ENCODE peak calls at places on chromosomes 12 and 14, in ten cellular contexts. T is SJCRH30; R is cardiac muscle cell; H is DMS 273 treated with DMSO at 0.1 percent for 48 hours; P is LHCN-M2; K is RWPE1; V is PC-3; D is activated CD4-positive, alpha-beta T cell treated with anti-CD3 and anti-CD28 coated beads, Interleukin-2, amount 50 U/mL, for 1 hour; G is upper lobe of right lung; J is EL. Q is an unnamed sample.

GRCh38 chr12:119158004-119158776 is 20.5 kb upstream of the HSPB8 start:
- DNase-seq in J (no peak), R (no peak), K (no peak), T (no peak), P (no peak), V (no peak), D (no peak), G (no peak), H (peak; percentile 87), Q (no peak)

GRCh38 chr12:7375145-7375543 is 68.8 kb downstream of the CD163L1 start:
- DNase-seq in R (no peak), V (peak; percentile 32), J (no peak), G (no peak), D (no peak), H (no peak), K (no peak), P (no peak), T (no peak), Q (peak; percentile 45)

GRCh38 chr14:74275265-74275841 is 27.4 kb downstream of the ABCD4 start:
- DNase-seq in R (peak; percentile 30), J (peak; percentile 42), D (no peak), P (peak; percentile 85), T (peak; percentile 81), H (peak; percentile 90), K (peak; percentile 57), G (peak; percentile 37), V (peak; percentile 19), Q (peak; percentile 54)

GRCh38 chr14:100015251-100015655 is 50.0 kb upstream of the EVL start:
- DNase-seq in V (no peak), R (no peak), P (no peak), T (no peak), H (no peak), K (no peak), G (no peak), J (no peak), D (no peak), Q (no peak)

GRCh38 chr14:23185046-23185445 is 1.6 kb upstream of the SLC7A8 start:
- DNase-seq in P (peak; percentile 31), J (peak; percentile 40), V (peak; percentile 45), T (no peak), D (no peak), H (no peak), G (no peak), K (no peak), R (no peak), Q (peak; percentile 33)

GRCh38 chr12:111180830-111181726 is 187.8 kb downstream of the PHETA1 start:
- DNase-seq in R (peak; percentile 40), T (peak; percentile 80), D (no peak), G (peak; percentile 73), H (peak; percentile 67), P (peak; percentile 6), J (no peak), V (no peak), K (no peak), Q (no peak)

GRCh38 chr14:96904201-96904600 is 107.0 kb downstream of the VRK1 start:
- DNase-seq in V (peak; percentile 86), J (no peak), H (no peak), D (no peak), T (no peak), R (no peak), K (peak; percentile 5), P (no peak), G (no peak), Q (no peak)

GRCh38 chr12:31887109-31887811 is 72.0 kb upstream of the RESF1 start:
- DNase-seq in K (no peak), R (no peak), G (no peak), V (no peak), P (no peak), H (no peak), D (no peak), J (no peak), T (no peak), Q (no peak)

GRCh38 chr14:68661226-68662225 is 131.3 kb downstream of the ZFP36L1 start:
- DNase-seq in J (no peak), T (no peak), K (no peak), H (no peak), D (no peak), G (peak; percentile 20), P (no peak), R (peak; percentile 85), V (no peak), Q (no peak)

GRCh38 chr14:52175982-52176502 is 91.5 kb upstream of the PTGDR start:
- DNase-seq in J (no peak), P (no peak), H (no peak), K (no peak), D (no peak), T (no peak), V (no peak), G (no peak), R (no peak), Q (no peak)

GRCh38 chr14:55427439-55427838 is 13.0 kb downstream of the TBPL2 start:
- DNase-seq in P (no peak), D (no peak), V (peak; percentile 100), J (no peak), K (peak; percentile 92), H (no peak), R (no peak), T (no peak), G (no peak), Q (peak; percentile 38)

GRCh38 chr14:37622231-37622923 is 26.9 kb downstream of the TTC6 start:
- DNase-seq in K (no peak), R (peak; percentile 38), T (no peak), V (no peak), H (no peak), P (no peak), G (no peak), J (peak; percentile 31), D (no peak), Q (no peak)

GRCh38 chr12:38502420-38502819 is 185.8 kb downstream of the ALG10B start:
- DNase-seq in J (no peak), D (no peak), T (no peak), G (no peak), V (no peak), K (no peak), R (no peak), H (no peak), P (no peak), Q (no peak)

GRCh38 chr14:96151242-96151641 is 53.4 kb upstream of the BDKRB2 start:
- DNase-seq in V (no peak), K (no peak), D (no peak), P (no peak), J (no peak), T (no peak), R (no peak), H (no peak), G (no peak), Q (no peak)

GRCh38 chr12:62799766-62800406 is 135.1 kb downstream of the PPM1H start:
- DNase-seq in V (peak; percentile 92), H (no peak), P (no peak), R (no peak), K (no peak), T (no peak), G (no peak), J (no peak), D (no peak), Q (no peak)

GRCh38 chr12:114671664-114672476 is 12.1 kb downstream of the TBX3 start:
- DNase-seq in D (no peak), V (peak; percentile 66), T (no peak), J (peak; percentile 78), G (no peak), P (no peak), H (no peak), R (no peak), K (no peak), Q (no peak)

GRCh38 chr14:85084344-85084743 is 445.6 kb upstream of the FLRT2 start:
- DNase-seq in V (no peak), J (no peak), G (no peak), P (no peak), H (no peak), T (no peak), K (no peak), R (no peak), D (no peak), Q (no peak)

Q was measured in RPMI7951.